ENCODE peak calls at places on chromosomes 2 and 18, in five cellular contexts. L is mammary epithelial cell, A is suprapubic skin, S is cardiac fibroblast, X is omental fat pad. V is an unnamed sample.

GRCh38 chr18:70110678-70111077 is 94.8 kb downstream of the RTTN start:
- DNase-seq in S (no peak), A (no peak), X (no peak), L (no peak), V (no peak)

GRCh38 chr2:1749750-1750149 is 5.4 kb upstream of the PXDN start:
- DNase-seq in L (no peak), X (no peak), A (no peak), S (no peak), V (no peak)

GRCh38 chr2:121816797-121817196 is 61.3 kb downstream of the TSN start:
- DNase-seq in X (no peak), L (no peak), S (no peak), A (no peak), V (no peak)

GRCh38 chr2:160614391-160614790 is 120.8 kb upstream of the RBMS1 start:
- DNase-seq in X (no peak), A (no peak), L (no peak), S (no peak), V (no peak)

GRCh38 chr2:241187101-241187690 is 1.3 kb upstream of the ANO7 start:
- DNase-seq in S (no peak), A (no peak), L (no peak), X (no peak), V (no peak)

GRCh38 chr18:10477121-10477862 is 22.9 kb downstream of the APCDD1 start:
- DNase-seq in S (no peak), X (no peak), A (no peak), L (no peak), V (no peak)

GRCh38 chr18:68847219-68847860 is 49.5 kb downstream of the CCDC102B start:
- DNase-seq in X (no peak), S (peak), A (no peak), L (no peak), V (peak)

GRCh38 chr2:95669441-95669994 is 77.7 kb downstream of the TRIM43 start:
- DNase-seq in A (no peak), L (no peak), S (no peak), X (no peak), V (peak)

GRCh38 chr18:79599503-79599931 is 80.1 kb upstream of the CTDP1 start:
- DNase-seq in L (no peak), A (peak), S (peak), X (no peak), V (peak)

GRCh38 chr2:239616729-239617128 is 215.9 kb upstream of the HDAC4 start:
- DNase-seq in L (no peak), A (no peak), S (no peak), X (no peak), V (no peak)

GRCh38 chr2:157480182-157480961 is 36.5 kb upstream of the CYTIP start:
- DNase-seq in X (no peak), L (peak), A (peak), S (peak), V (no peak)

GRCh38 chr2:48482774-48483173 is 47.2 kb upstream of the STON1 start:
- DNase-seq in X (no peak), A (no peak), S (peak), L (peak), V (peak)

GRCh38 chr2:25650249-25650648 is 23.1 kb downstream of the DTNB start:
- DNase-seq in X (no peak), A (no peak), L (no peak), S (no peak), V (no peak)

GRCh38 chr18:29271496-29271895 is 1094.6 kb upstream of the CDH2 start:
- DNase-seq in X (no peak), A (no peak), L (no peak), S (peak), V (peak)

GRCh38 chr2:236238756-236239155 is 25.4 kb downstream of the ASB18 start:
- DNase-seq in L (no peak), X (no peak), S (no peak), A (no peak), V (no peak)

GRCh38 chr2:160324161-160324768 is 124.2 kb upstream of the ITGB6 start:
- DNase-seq in S (peak), X (peak), A (no peak), L (peak), V (peak)

GRCh38 chr2:218694405-218695145 is 16.1 kb upstream of the TTLL4 start:
- DNase-seq in S (no peak), X (no peak), A (no peak), L (no peak), V (peak)

GRCh38 chr2:224584111-224584764 is 925 bp downstream of the CUL3 start:
- DNase-seq in L (peak), A (no peak), X (no peak), S (peak), V (peak)

GRCh38 chr18:69981948-69982347 is 34.3 kb upstream of the CD226 start:
- DNase-seq in L (no peak), X (no peak), S (no peak), A (no peak), V (no peak)

GRCh38 chr2:192044496-192044895 is 150.2 kb downstream of the TMEFF2 start:
- DNase-seq in A (no peak), S (no peak), X (no peak), L (no peak), V (no peak)

GRCh38 chr18:1585881-1586488 is 681.3 kb downstream of the ADCYAP1 start:
- DNase-seq in A (no peak), L (peak), X (no peak), S (peak), V (peak)

GRCh38 chr2:196274387-196274809 is 103.0 kb upstream of the STK17B start:
- DNase-seq in L (peak), S (peak), A (no peak), X (no peak), V (peak)

GRCh38 chr2:197200657-197201056 is 109.9 kb downstream of the ANKRD44 start:
- DNase-seq in A (no peak), L (no peak), X (no peak), S (no peak), V (no peak)

GRCh38 chr2:62219407-62220159 is 23.7 kb downstream of the B3GNT2 start:
- DNase-seq in S (no peak), X (no peak), L (no peak), A (no peak), V (no peak)

GRCh38 chr18:41870817-41871216 is 84.2 kb upstream of the PIK3C3 start:
- DNase-seq in X (no peak), S (no peak), L (peak), A (no peak), V (no peak)

GRCh38 chr18:36672437-36673344 is 156.1 kb downstream of the TPGS2 start:
- DNase-seq in L (peak), S (peak), A (no peak), X (no peak), V (peak)

GRCh38 chr2:44295636-44296359 is 20.5 kb downstream of the SLC3A1 start:
- DNase-seq in A (no peak), S (no peak), X (no peak), L (no peak), V (no peak)

GRCh38 chr2:44295113-44295512 is 19.8 kb downstream of the SLC3A1 start:
- DNase-seq in X (no peak), L (no peak), A (no peak), S (no peak), V (no peak)

GRCh38 chr2:44290271-44290670 is 15.0 kb downstream of the SLC3A1 start:
- DNase-seq in S (peak), L (peak), A (no peak), X (no peak), V (peak)

GRCh38 chr2:44286884-44287638 is 11.8 kb downstream of the SLC3A1 start:
- DNase-seq in X (no peak), L (no peak), S (no peak), A (no peak), V (no peak)

GRCh38 chr2:44291281-44292248 is 16.3 kb downstream of the SLC3A1 start:
- DNase-seq in S (peak), X (no peak), A (no peak), L (peak), V (peak)
- TF ChIP-seq CTCF in S (peak), X (no peak), A (no peak), L (peak), V (peak)

GRCh38 chr18:47968721-47969120 is 38.3 kb upstream of the SMAD2 start:
- DNase-seq in A (no peak), S (peak), L (no peak), X (no peak), V (peak)
- TF ChIP-seq CTCF in A (no peak), S (no peak), L (no peak), X (no peak), V (no peak)

GRCh38 chr2:138474093-138474834 is 27.3 kb upstream of the SPOPL start:
- DNase-seq in L (no peak), S (peak), A (no peak), X (no peak), V (no peak)

GRCh38 chr2:138470941-138471340 is 30.6 kb upstream of the SPOPL start:
- DNase-seq in S (no peak), A (no peak), X (no peak), L (no peak), V (no peak)

GRCh38 chr2:138476186-138476585 is 25.4 kb upstream of the SPOPL start:
- DNase-seq in X (no peak), A (no peak), S (no peak), L (peak), V (no peak)

GRCh38 chr2:138475394-138475793 is 26.2 kb upstream of the SPOPL start:
- DNase-seq in A (no peak), L (no peak), X (no peak), S (no peak), V (no peak)

DNA sequence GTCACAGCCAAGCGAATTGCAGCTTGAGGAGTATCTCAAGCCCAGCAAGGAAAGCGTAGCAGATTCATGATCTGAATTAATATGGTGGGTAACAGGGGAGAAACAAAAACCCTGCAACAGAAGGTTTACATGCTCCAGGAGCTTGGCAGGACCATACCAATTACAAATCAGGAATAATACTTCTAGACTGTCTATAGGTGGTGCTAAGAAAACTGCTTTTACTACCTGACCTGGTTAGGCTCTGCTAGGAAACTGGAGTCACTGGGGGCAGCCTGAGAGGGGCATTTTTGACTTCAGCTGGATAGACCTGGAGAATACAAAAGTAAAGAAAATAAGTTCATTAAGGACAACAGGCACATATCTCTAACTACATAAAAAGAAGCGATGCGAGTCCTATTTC is 24.6 kb upstream of the SPOPL start:
- DNase-seq in L (no peak), S (no peak), A (no peak), X (no peak), V (no peak)
- TF ChIP-seq CTCF in L (peak), S (no peak), A (no peak), X (no peak), V (no peak)

DNA sequence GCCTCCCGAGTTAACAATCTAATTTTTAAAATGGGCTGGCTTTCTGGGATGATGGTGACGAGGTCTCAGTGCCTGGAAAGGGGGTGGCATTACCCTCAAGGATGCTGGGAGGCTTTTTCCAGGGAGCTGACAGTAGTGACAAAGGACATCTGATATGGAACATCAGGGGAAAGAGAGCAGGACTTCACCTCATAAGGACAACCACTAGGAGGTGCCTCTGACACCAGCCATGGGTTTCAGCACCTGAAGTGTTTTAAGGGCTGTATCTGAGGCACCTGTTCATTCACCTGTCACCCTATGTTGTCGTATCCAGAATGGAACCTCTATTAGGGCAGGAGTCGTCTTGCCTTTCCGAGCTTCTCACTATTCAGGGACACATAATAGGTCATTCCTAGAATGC is 10.8 kb downstream of the IL36B start:
- DNase-seq in X (no peak), S (no peak), L (peak), A (no peak), V (no peak)
- TF ChIP-seq CTCF in X (no peak), S (no peak), L (peak), A (peak), V (no peak)

DNA sequence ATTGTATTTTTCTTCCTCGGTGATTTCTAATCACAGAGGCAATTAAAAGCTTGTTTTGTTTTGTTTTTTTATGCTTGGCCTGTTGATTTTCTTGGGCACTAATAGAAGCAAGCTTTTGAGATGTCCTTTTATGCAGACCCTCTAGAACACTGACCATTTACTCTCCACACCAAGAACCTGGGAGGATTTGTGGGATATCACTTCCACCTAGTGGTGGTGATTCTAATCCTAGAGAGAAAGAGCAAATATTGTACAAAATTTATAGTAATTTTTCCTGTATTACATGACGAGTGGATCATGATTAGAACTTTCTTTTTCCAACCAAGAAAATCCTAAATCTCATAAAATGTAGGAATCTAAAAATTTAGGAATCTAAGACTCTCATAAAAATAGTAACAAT is 23.4 kb downstream of the NEMP2 start:
- DNase-seq in S (peak), A (no peak), L (no peak), X (no peak), V (peak)
- TF ChIP-seq CTCF in S (peak), A (no peak), L (peak), X (no peak), V (peak)

GRCh38 chr2:70641263-70641784 is 87.7 kb upstream of the TGFA start:
- DNase-seq in S (no peak), A (no peak), X (no peak), L (peak), V (peak)

GRCh38 chr2:70639841-70640448 is 86.3 kb upstream of the TGFA start:
- DNase-seq in X (no peak), A (no peak), S (no peak), L (no peak), V (no peak)

GRCh38 chr2:70645733-70646420 is 92.3 kb upstream of the TGFA start:
- DNase-seq in S (no peak), X (no peak), A (no peak), L (no peak), V (no peak)

GRCh38 chr2:70646429-70646828 is 92.8 kb upstream of the TGFA start:
- DNase-seq in S (no peak), A (no peak), X (no peak), L (no peak), V (no peak)

DNA sequence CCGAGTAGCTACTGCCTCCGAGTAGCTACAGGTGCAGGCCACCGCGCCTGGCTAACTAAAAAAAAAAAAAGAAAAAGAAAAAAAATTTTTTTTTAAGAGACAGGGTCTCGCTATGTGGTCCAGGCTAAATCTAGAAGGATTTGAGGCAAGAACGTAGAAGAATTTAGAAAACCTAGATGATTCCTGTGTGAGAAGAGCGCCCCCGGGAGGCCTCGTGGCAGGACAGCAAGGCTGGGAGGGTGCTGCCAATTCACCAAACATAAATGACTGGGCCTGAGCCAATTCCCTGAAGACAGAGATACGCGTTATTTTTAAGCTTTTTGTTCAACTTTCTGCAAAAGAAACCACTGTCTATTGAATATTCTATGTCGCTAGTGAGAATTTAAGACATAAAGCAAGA is 90.1 kb upstream of the TGFA start:
- DNase-seq in X (no peak), A (no peak), L (peak), S (no peak), V (no peak)
- TF ChIP-seq CTCF in X (no peak), A (no peak), L (peak), S (peak), V (peak)

DNA sequence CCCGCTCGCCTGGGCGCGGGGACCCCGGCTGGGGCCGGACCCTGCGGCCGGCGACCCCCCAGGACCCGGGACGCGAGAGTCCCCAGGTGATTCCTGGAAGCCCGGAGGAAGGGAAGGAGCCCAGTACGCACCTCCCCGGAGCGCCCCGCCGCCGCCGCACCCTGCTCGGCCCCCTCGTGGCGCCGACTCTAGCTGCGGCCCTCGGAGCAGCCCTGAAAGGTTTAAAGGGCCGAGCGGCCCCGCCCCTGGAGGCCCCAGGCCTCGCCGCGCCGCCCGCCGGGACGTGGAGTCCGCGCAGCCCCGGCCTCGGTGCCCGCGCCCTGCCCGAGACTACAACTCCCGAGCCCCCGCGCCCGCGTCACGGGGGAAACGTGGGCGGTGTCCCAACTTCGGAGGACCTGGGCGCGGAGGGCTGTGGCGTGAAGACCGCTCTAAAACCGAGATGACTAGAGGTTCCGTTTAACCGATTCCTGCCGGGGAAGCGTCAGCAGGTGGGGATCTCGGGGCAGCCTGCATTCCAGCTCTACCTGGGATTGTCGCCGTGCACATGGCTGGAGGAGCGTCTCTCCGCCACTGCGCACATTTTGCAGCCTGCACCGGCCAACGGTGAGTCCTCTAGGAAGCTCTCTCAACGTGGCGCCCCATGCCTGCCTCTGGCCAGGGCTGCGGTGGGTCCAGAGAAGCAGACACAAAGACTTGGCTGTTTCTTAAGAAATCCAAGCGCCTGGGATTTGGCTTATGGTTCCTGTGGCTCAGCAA is at the start of gene TMEM150A:
- DNase-seq in L (peak), S (peak), A (peak), X (peak), V (peak)
- TF ChIP-seq CTCF in L (peak), S (no peak), A (peak), X (no peak), V (peak)

V was measured in astrocyte of the spinal cord.